ENCODE peak calls at places on chromosomes 6 and 20, in five cellular contexts. E is H9, B is IMR-90, V is H1, O is mesenchymal stem cell. D is an unnamed sample.

GRCh38 chr6:46234156-46234556 is 63.4 kb upstream of the ENPP5 start:
- DNase-seq in E (no peak), B (no peak), V (no peak), O (no peak), D (no peak)

GRCh38 chr6:43052842-43053544 is 658 bp downstream of the CUL7 start:
- DNase-seq in E (peak), B (peak), V (no peak), O (peak), D (no peak)

GRCh38 chr6:36351152-36351571 is 14.5 kb upstream of the BNIP5 start:
- DNase-seq in E (no peak), B (peak), V (no peak), O (no peak), D (no peak)

GRCh38 chr6:124982669-124983068 is 20.4 kb downstream of the RNF217 start:
- DNase-seq in E (no peak), B (no peak), V (no peak), O (no peak), D (no peak)

GRCh38 chr20:46720019-46720418 is 10.6 kb downstream of the SLC2A10 start:
- DNase-seq in E (no peak), B (no peak), V (no peak), O (no peak), D (no peak)

GRCh38 chr6:13447949-13448724 is 39.3 kb downstream of the GFOD1 start:
- DNase-seq in E (no peak), B (no peak), V (no peak), O (no peak), D (no peak)

GRCh38 chr6:119076173-119076965 is 2.1 kb downstream of the FAM184A start:
- DNase-seq in E (no peak), B (no peak), V (no peak), O (no peak), D (no peak)

GRCh38 chr6:42702200-42702599 is 20.2 kb downstream of the PRPH2 start:
- DNase-seq in E (no peak), B (peak), V (no peak), O (peak), D (no peak)

GRCh38 chr6:161094904-161095440 is 103.4 kb downstream of the MAP3K4 start:
- DNase-seq in E (no peak), B (no peak), V (no peak), O (no peak), D (no peak)

GRCh38 chr6:165571721-165572132 is 91.3 kb downstream of the PDE10A start:
- DNase-seq in E (no peak), B (peak), V (no peak), O (no peak), D (no peak)

GRCh38 chr6:22583927-22584326 is 14.6 kb downstream of the HDGFL1 start:
- DNase-seq in E (no peak), B (no peak), V (no peak), O (no peak), D (no peak)

GRCh38 chr6:29953001-29953436 is 10.7 kb downstream of the HLA-A start:
- DNase-seq in E (no peak), B (peak), V (no peak), O (peak), D (no peak)

GRCh38 chr6:110828396-110828795 is 13.1 kb upstream of the CDK19 start:
- DNase-seq in E (no peak), B (peak), V (no peak), O (no peak), D (no peak)

GRCh38 chr6:128474481-128474880 is 45.9 kb downstream of the PTPRK start:
- DNase-seq in E (no peak), B (peak), V (no peak), O (peak), D (no peak)

GRCh38 chr20:35320396-35321126 is 28.3 kb upstream of the FAM83C start:
- DNase-seq in E (no peak), B (peak), V (no peak), O (peak), D (no peak)

GRCh38 chr6:53014744-53015143 is 19.7 kb upstream of the GSTA4 start:
- DNase-seq in E (no peak), B (peak), V (no peak), O (no peak), D (no peak)

GRCh38 chr6:66508433-66508832 is 801.4 kb upstream of the EYS start:
- DNase-seq in E (no peak), B (peak), V (no peak), O (peak), D (no peak)

GRCh38 chr6:41597246-41598000 is 40.8 kb upstream of the MDFI start:
- DNase-seq in E (peak), B (no peak), V (no peak), O (no peak), D (no peak)

GRCh38 chr6:133947302-133947900 is 5.6 kb upstream of the TBPL1 start:
- DNase-seq in E (no peak), B (no peak), V (no peak), O (no peak), D (no peak)

GRCh38 chr20:37944456-37944981 is 41.6 kb downstream of the VSTM2L start:
- DNase-seq in E (peak), B (no peak), V (no peak), O (no peak), D (no peak)

GRCh38 chr20:50704971-50705370 is 13.6 kb upstream of the RIPOR3 start:
- DNase-seq in E (no peak), B (peak), V (no peak), O (peak), D (no peak)

GRCh38 chr6:118171852-118172251 is 264.8 kb downstream of the SLC35F1 start:
- DNase-seq in E (no peak), B (no peak), V (no peak), O (no peak), D (no peak)

GRCh38 chr6:159074120-159074684 is 29.4 kb upstream of the TAGAP start:
- DNase-seq in E (peak), B (peak), V (no peak), O (peak), D (peak)

GRCh38 chr6:11974089-11974488 is 38.0 kb upstream of the HIVEP1 start:
- DNase-seq in E (no peak), B (peak), V (no peak), O (no peak), D (no peak)

GRCh38 chr20:38346247-38346651 is at the start of gene LBP:
- DNase-seq in E (no peak), B (no peak), V (no peak), O (no peak), D (no peak)

GRCh38 chr20:12237772-12238171 is 320.1 kb downstream of the BTBD3 start:
- DNase-seq in E (no peak), B (no peak), V (no peak), O (no peak), D (no peak)

GRCh38 chr6:71476872-71477271 is 188.3 kb downstream of the OGFRL1 start:
- DNase-seq in E (no peak), B (no peak), V (no peak), O (no peak), D (no peak)

GRCh38 chr6:168950500-168951223 is 303.0 kb downstream of the THBS2 start:
- DNase-seq in E (no peak), B (peak), V (no peak), O (no peak), D (no peak)

GRCh38 chr6:23784313-23784919 is 341.6 kb upstream of the NRSN1 start:
- DNase-seq in E (no peak), B (no peak), V (no peak), O (no peak), D (no peak)

GRCh38 chr20:48784273-48784641 is 43.5 kb downstream of the PREX1 start:
- DNase-seq in E (no peak), B (no peak), V (no peak), O (no peak), D (no peak)

GRCh38 chr6:137271245-137272183 is 52.3 kb upstream of the IFNGR1 start:
- DNase-seq in E (no peak), B (peak), V (no peak), O (peak), D (peak)

GRCh38 chr20:3239026-3239866 is at the start of gene SLC4A11:
- DNase-seq in E (peak), B (peak), V (peak), O (peak), D (peak)
- H3K23ac ChIP-seq in E (no peak), B (peak), V (no peak), O (no peak), D (peak)

GRCh38 chr6:100447900-100448700 is 16.6 kb downstream of the SIM1 start:
- DNase-seq in E (peak), B (no peak), V (no peak), O (no peak), D (no peak)
- H3K23ac ChIP-seq in E (no peak), B (no peak), V (no peak), O (no peak), D (peak)

GRCh38 chr6:44245912-44246662 is 814 bp upstream of the HSP90AB1 start:
- DNase-seq in E (peak), B (peak), V (peak), O (peak), D (peak)
- H3K23ac ChIP-seq in E (no peak), B (peak), V (no peak), O (peak), D (peak)

GRCh38 chr6:148517518-148517917 is 174.9 kb downstream of the SASH1 start:
- DNase-seq in E (no peak), B (no peak), V (no peak), O (no peak), D (no peak)

GRCh38 chr6:148509789-148510581 is 167.3 kb downstream of the SASH1 start:
- DNase-seq in E (no peak), B (peak), V (no peak), O (peak), D (no peak)

GRCh38 chr6:148516116-148517016 is 173.7 kb downstream of the SASH1 start:
- DNase-seq in E (no peak), B (no peak), V (no peak), O (no peak), D (no peak)

GRCh38 chr6:148514091-148514850 is 171.6 kb downstream of the SASH1 start:
- DNase-seq in E (no peak), B (peak), V (no peak), O (no peak), D (no peak)

GRCh38 chr6:148513145-148514071 is 170.8 kb downstream of the SASH1 start:
- DNase-seq in E (no peak), B (peak), V (no peak), O (peak), D (no peak)
- H3K23ac ChIP-seq in E (no peak), B (peak), V (no peak), O (no peak), D (peak)